ENCODE peak calls at places on chromosomes 3 and 15, in six cellular contexts. Z, B, F, L, N and D are unnamed samples. For H3K4me1, the result is how much of the 10 kb centered on the place peaks cover.

GRCh38 chr3:147915057-147915456 is 505.9 kb downstream of the ZIC1 start:
- DNase-seq in Z (no peak), B (peak), F (no peak), L (no peak), N (no peak), D (no peak)

GRCh38 chr3:96086018-96086417 is 728.4 kb upstream of the EPHA6 start:
- DNase-seq in Z (no peak), B (no peak), F (no peak), L (no peak), N (no peak), D (no peak)

GRCh38 chr3:184440161-184440560 is 60.3 kb downstream of the CHRD start:
- DNase-seq in Z (no peak), B (no peak), F (no peak), L (no peak), N (no peak), D (no peak)

GRCh38 chr15:20376872-20377271 is 164.7 kb downstream of the GOLGA6L6 start:
- DNase-seq in Z (no peak), B (no peak), F (no peak), L (no peak), N (no peak), D (no peak)

GRCh38 chr3:7332696-7333095 is 471.8 kb downstream of the GRM7 start:
- DNase-seq in Z (no peak), B (no peak), F (no peak), L (no peak), N (no peak), D (no peak)

GRCh38 chr15:31551323-31551722 is 224.7 kb downstream of the KLF13 start:
- DNase-seq in Z (no peak), B (no peak), F (no peak), L (no peak), N (no peak), D (no peak)

GRCh38 chr15:59329570-59330350 is 42.9 kb downstream of the MYO1E start:
- DNase-seq in Z (peak), B (peak), F (peak), L (no peak), N (peak), D (peak)

GRCh38 chr3:182241777-182242556 is 530.2 kb downstream of the SOX2 start:
- DNase-seq in Z (peak), B (peak), F (peak), L (no peak), N (peak), D (no peak)

GRCh38 chr3:63514678-63515077 is 137.8 kb upstream of the SNTN start:
- DNase-seq in Z (no peak), B (no peak), F (no peak), L (no peak), N (no peak), D (no peak)

GRCh38 chr3:59192473-59192872 is 142.6 kb upstream of the CFAP20DC start:
- DNase-seq in Z (no peak), B (peak), F (no peak), L (no peak), N (no peak), D (no peak)

GRCh38 chr3:53750253-53751210 is 95.7 kb downstream of the CHDH start:
- DNase-seq in Z (no peak), B (no peak), F (no peak), L (no peak), N (no peak), D (no peak)

DNA sequence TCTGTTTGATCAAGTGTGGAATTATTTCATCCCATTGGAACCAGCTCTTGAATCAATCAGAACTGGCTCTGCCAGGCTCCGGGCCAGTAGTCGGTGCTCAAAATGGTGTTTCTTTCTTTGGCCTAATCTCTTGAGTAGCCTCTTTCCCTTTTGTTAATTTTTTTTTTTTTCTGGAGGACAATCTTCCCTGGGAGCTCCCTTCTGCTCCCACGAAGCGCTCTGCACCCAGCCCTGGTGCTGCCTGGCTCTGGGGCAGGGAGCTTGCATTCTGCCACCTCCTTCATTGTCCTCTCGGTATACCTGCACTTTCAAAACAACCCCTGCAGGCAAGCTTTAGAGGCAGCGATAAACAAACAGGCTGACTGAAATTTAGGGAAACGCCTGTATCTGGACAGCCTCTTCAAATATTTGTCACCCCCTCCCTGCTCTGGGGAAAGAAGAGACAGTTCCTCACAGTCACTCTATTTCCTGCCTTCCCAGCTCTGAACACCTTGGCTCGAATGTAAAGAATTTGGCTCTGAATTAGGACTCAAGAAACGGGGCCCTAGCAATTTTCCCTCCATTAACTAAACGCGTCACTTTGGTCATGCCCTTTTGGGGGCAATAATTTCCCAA is 1.1 kb upstream of the THSD4 start:
- DNase-seq in Z (no peak), B (no peak), F (no peak), L (no peak), N (no peak), D (no peak)
- H3K4me1 ChIP-seq in Z (under half), B (under half), F (under half), L (under half), N (under half), D (under half)

GRCh38 chr15:67145710-67146109 is 80.3 kb downstream of the SMAD3 start:
- DNase-seq in Z (no peak), B (no peak), F (no peak), L (no peak), N (no peak), D (no peak)
- H3K4me1 ChIP-seq in Z (under half), B (half or more), F (half or more), L (half or more), N (half or more), D (under half)

DNA sequence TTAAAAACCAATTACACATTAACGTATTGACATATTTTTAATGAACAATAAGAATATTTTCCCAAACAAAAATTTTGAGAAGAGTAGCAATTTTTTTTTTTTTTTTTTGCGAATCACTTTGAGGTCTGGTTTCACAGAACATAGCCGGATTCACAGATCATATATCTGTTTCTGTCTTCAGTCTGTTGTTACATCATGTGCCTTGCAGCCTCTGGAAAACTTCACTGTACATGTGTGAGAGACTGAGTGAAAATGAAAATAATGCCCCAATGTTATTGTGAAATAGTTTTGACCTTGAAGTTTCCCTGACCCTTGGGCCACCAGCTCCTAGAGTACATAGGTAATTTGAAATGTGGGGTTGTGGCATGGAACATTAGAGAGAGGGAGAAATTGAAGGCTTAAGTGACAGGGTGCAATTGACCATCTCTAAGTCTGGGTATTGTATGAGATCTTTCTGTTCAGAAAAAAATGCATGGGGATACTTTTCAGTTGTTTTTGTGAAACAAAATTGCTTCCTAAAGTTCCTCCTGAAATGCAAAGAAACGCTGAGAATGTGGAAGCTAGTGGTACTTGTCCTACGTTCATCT is 14.0 kb downstream of the ITPR1 start:
- DNase-seq in Z (no peak), B (peak), F (no peak), L (no peak), N (no peak), D (no peak)
- H3K4me1 ChIP-seq in Z (under half), B (under half), F (under half), L (under half), N (under half), D (under half)

GRCh38 chr3:179956416-179956830 is 80.3 kb downstream of the PEX5L start:
- DNase-seq in Z (no peak), B (no peak), F (no peak), L (no peak), N (no peak), D (no peak)
- H3K4me1 ChIP-seq in Z (under half), B (under half), F (under half), L (under half), N (under half), D (under half)

GRCh38 chr3:65732060-65732933 is 306.4 kb downstream of the MAGI1 start:
- DNase-seq in Z (no peak), B (peak), F (peak), L (peak), N (peak), D (no peak)
- H3K4me1 ChIP-seq in Z (under half), B (under half), F (under half), L (under half), N (under half), D (under half)

GRCh38 chr15:67747949-67748348 is 77.4 kb upstream of the SKOR1 start:
- DNase-seq in Z (no peak), B (no peak), F (no peak), L (no peak), N (no peak), D (no peak)
- H3K4me1 ChIP-seq in Z (under half), B (under half), F (under half), L (half or more), N (under half), D (under half)